ENCODE peak calls at places on chromosomes 5 and 9, in five cellular contexts. Z, X, N, A and P are unnamed samples.

GRCh38 chr5:91065541-91065940 is 317.6 kb downstream of the ARRDC3 start:
- DNase-seq in Z (no peak), X (no peak), N (no peak), A (no peak), P (no peak)

GRCh38 chr5:147659166-147659929 is 123.2 kb downstream of the JAKMIP2 start:
- DNase-seq in Z (no peak), X (peak; percentile 65), N (no peak), A (no peak), P (no peak)

GRCh38 chr5:81192351-81192750 is 40.8 kb upstream of the CKMT2 start:
- DNase-seq in Z (no peak), X (no peak), N (no peak), A (peak; percentile 59), P (peak; percentile 54)

GRCh38 chr5:153490124-153491085 is at the start of gene GRIA1:
- DNase-seq in Z (no peak), X (no peak), N (no peak), A (peak; percentile 60), P (peak; percentile 74)

GRCh38 chr5:33936004-33936380 is 194 bp upstream of the RXFP3 start:
- DNase-seq in Z (peak; percentile 44), X (no peak), N (no peak), A (peak; percentile 94), P (peak; percentile 89)

GRCh38 chr5:123359454-123359853 is 63.7 kb downstream of the CEP120 start:
- DNase-seq in Z (no peak), X (no peak), N (no peak), A (no peak), P (no peak)

GRCh38 chr5:81852277-81853004 is 101.5 kb upstream of the SSBP2 start:
- DNase-seq in Z (peak; percentile 40), X (no peak), N (no peak), A (peak; percentile 72), P (peak; percentile 86)

GRCh38 chr5:42822558-42822957 is 10.9 kb upstream of the SELENOP start:
- DNase-seq in Z (no peak), X (no peak), N (no peak), A (no peak), P (no peak)

GRCh38 chr9:86126998-86127972 is 27.9 kb upstream of the GOLM1 start:
- DNase-seq in Z (peak; percentile 65), X (peak; percentile 79), N (no peak), A (peak; percentile 77), P (peak; percentile 94)

GRCh38 chr5:72956324-72957140 is 691 bp downstream of the FCHO2 start:
- DNase-seq in Z (peak; percentile 61), X (peak; percentile 29), N (no peak), A (peak; percentile 67), P (peak; percentile 53)

GRCh38 chr5:131999471-131999931 is 12.0 kb downstream of the ACSL6 start:
- DNase-seq in Z (no peak), X (no peak), N (no peak), A (no peak), P (peak; percentile 5)

GRCh38 chr9:85041737-85042136 is 372.2 kb downstream of the NTRK2 start:
- DNase-seq in Z (no peak), X (no peak), N (no peak), A (no peak), P (no peak)

GRCh38 chr9:21873540-21874221 is 71.2 kb downstream of the MTAP start:
- DNase-seq in Z (no peak), X (no peak), N (no peak), A (no peak), P (no peak)

GRCh38 chr9:128246471-128246870 is 29.3 kb downstream of the GOLGA2 start:
- DNase-seq in Z (no peak), X (no peak), N (no peak), A (no peak), P (no peak)

GRCh38 chr9:93054758-93055704 is 3.5 kb upstream of the SUSD3 start:
- DNase-seq in Z (no peak), X (no peak), N (no peak), A (no peak), P (no peak)

GRCh38 chr5:32584651-32585050 is 706 bp upstream of the SUB1 start:
- DNase-seq in Z (no peak), X (no peak), N (no peak), A (no peak), P (no peak)

GRCh38 chr5:150488519-150489357 is 19.2 kb upstream of the NDST1 start:
- DNase-seq in Z (peak; percentile 41), X (no peak), N (no peak), A (no peak), P (no peak)

GRCh38 chr9:9054354-9054992 is 1254.9 kb upstream of the DMAC1 start:
- DNase-seq in Z (no peak), X (peak; percentile 47), N (no peak), A (no peak), P (no peak)

GRCh38 chr5:88889165-88890069 is 6.4 kb upstream of the MEF2C start:
- DNase-seq in Z (no peak), X (no peak), N (no peak), A (peak; percentile 67), P (peak; percentile 58)

GRCh38 chr5:134466241-134467069 is 54.8 kb upstream of the CDKN2AIPNL start:
- DNase-seq in Z (peak; percentile 74), X (peak; percentile 86), N (no peak), A (peak; percentile 88), P (peak; percentile 90)

GRCh38 chr5:142164315-142164714 is 55.7 kb downstream of the NDFIP1 start:
- DNase-seq in Z (no peak), X (no peak), N (no peak), A (no peak), P (no peak)

GRCh38 chr5:21244982-21245381 is 1257.0 kb upstream of the CDH18 start:
- DNase-seq in Z (no peak), X (no peak), N (no peak), A (no peak), P (peak; percentile 54)

GRCh38 chr5:145245354-145245753 is 589.8 kb downstream of the PRELID2 start:
- DNase-seq in Z (no peak), X (no peak), N (no peak), A (no peak), P (peak; percentile 42)

GRCh38 chr9:137297060-137297664 is 4.9 kb downstream of the NRARP start:
- DNase-seq in Z (no peak), X (no peak), N (no peak), A (peak; percentile 54), P (no peak)

GRCh38 chr9:137295313-137296213 is 6.5 kb downstream of the NRARP start:
- DNase-seq in Z (peak; percentile 88), X (no peak), N (no peak), A (peak; percentile 90), P (peak; percentile 78)

GRCh38 chr9:137297966-137298365 is 4.1 kb downstream of the NRARP start:
- DNase-seq in Z (no peak), X (no peak), N (no peak), A (peak; percentile 54), P (no peak)

GRCh38 chr9:137294684-137295312 is 7.3 kb downstream of the NRARP start:
- DNase-seq in Z (no peak), X (no peak), N (no peak), A (no peak), P (peak; percentile 74)

GRCh38 chr9:137296214-137297059 is 5.6 kb downstream of the NRARP start:
- DNase-seq in Z (no peak), X (no peak), N (no peak), A (no peak), P (no peak)
- TF ChIP-seq EZH2 in Z (no peak), X (no peak), N (no peak), A (peak; percentile 31), P (no peak)

GRCh38 chr9:136324501-136325300 is 2.6 kb upstream of the GPSM1 start:
- DNase-seq in Z (peak; percentile 40), X (no peak), N (no peak), A (no peak), P (no peak)

GRCh38 chr9:136327313-136327971 is at the start of gene GPSM1:
- DNase-seq in Z (peak; percentile 95), X (no peak), N (no peak), A (no peak), P (peak; percentile 63)

GRCh38 chr9:136325354-136325753 is 2.0 kb upstream of the GPSM1 start:
- DNase-seq in Z (no peak), X (no peak), N (no peak), A (no peak), P (no peak)

GRCh38 chr9:136326777-136327312 is 494 bp upstream of the GPSM1 start:
- DNase-seq in Z (no peak), X (no peak), N (no peak), A (no peak), P (no peak)

GRCh38 chr9:136326061-136326776 is 1.1 kb upstream of the GPSM1 start:
- DNase-seq in Z (no peak), X (no peak), N (no peak), A (peak; percentile 64), P (peak; percentile 70)
- TF ChIP-seq CREB1 in Z (no peak), X (no peak), N (no peak), A (no peak), P (no peak)

DNA sequence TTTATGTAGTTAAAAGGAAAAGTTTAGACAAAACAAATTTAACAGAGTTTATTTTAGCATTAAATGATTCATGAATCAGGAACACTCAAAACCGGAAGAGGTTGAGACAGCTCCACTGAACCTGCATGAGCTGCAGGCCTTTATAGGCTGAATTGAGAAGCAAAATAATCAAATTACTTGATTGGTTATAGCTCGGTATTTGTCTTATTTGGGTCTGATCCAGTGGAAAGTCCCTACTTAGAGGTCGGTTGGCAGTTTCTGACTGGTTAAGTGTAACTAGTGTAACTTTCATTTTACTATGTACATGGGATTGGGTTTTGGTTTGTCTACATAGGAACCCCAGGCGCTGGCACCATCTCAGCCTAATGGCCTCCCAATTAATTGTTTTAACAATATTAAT is 74.1 kb upstream of the PIK3R1 start:
- DNase-seq in Z (no peak), X (no peak), N (peak; percentile 55), A (no peak), P (no peak)
- TF ChIP-seq CTCF in Z (no peak), X (no peak), N (no peak), A (no peak), P (no peak)

DNA sequence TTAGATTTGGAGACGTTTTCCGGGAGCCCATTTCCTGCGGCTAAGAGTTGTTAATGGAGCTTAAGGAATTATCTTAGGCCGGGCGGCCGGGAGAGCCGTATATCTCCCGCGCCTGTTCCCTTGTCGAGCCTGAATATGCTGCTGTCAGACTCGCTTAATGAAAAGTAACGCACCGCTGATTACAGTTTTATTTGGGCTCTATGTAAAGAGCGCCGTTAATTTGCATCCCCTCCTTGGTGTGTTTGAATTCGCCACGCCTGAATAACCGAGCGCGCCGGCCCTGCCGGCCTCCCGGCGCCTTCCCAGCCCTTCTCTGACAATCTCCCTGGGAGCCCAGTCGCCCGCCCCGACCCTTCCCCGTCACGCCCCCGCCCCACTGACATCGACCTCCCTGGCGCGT is 7.9 kb downstream of the IRX4 start:
- DNase-seq in Z (no peak), X (no peak), N (no peak), A (no peak), P (peak; percentile 62)
- TF ChIP-seq EZH2 in Z (no peak), X (no peak), N (no peak), A (no peak), P (peak; percentile 85)

GRCh38 chr5:172611913-172612312 is 29.1 kb upstream of the NEURL1B start:
- DNase-seq in Z (no peak), X (no peak), N (no peak), A (no peak), P (no peak)
- TF ChIP-seq CREB1 in Z (no peak), X (no peak), N (no peak), A (no peak), P (no peak)